ENCODE peak calls at places on chromosomes 16 and 17, in six cellular contexts. One of them, this sample, is unnamed.

GRCh38 chr17:27349540-27350021 is 55.7 kb downstream of the WSB1 start:
- DNase-seq in GM06990: no peak
- DNase-seq in A549: no peak
- DNase-seq in Calu3: no peak
- DNase-seq in effector memory CD4-positive, alpha-beta T cell: no peak
- DNase-seq in astrocyte of the cerebellum: no peak
- DNase-seq in this sample: no peak

GRCh38 chr17:19274893-19275292 is 37.7 kb downstream of the EPN2 start:
- DNase-seq in GM06990: no peak
- DNase-seq in A549: no peak
- DNase-seq in Calu3: no peak
- DNase-seq in effector memory CD4-positive, alpha-beta T cell: no peak
- DNase-seq in astrocyte of the cerebellum: peak
- DNase-seq in this sample: no peak

GRCh38 chr17:18043491-18043890 is 4.3 kb downstream of the GID4 start:
- DNase-seq in GM06990: no peak
- DNase-seq in A549: no peak
- DNase-seq in Calu3: no peak
- DNase-seq in effector memory CD4-positive, alpha-beta T cell: no peak
- DNase-seq in astrocyte of the cerebellum: no peak
- DNase-seq in this sample: peak

GRCh38 chr17:64129515-64129764 is 504 bp downstream of the ERN1 start:
- DNase-seq in GM06990: no peak
- DNase-seq in A549: no peak
- DNase-seq in Calu3: no peak
- DNase-seq in effector memory CD4-positive, alpha-beta T cell: no peak
- DNase-seq in astrocyte of the cerebellum: no peak
- DNase-seq in this sample: no peak

GRCh38 chr16:72474511-72475123 is 302.7 kb upstream of the PMFBP1 start:
- DNase-seq in GM06990: no peak
- DNase-seq in A549: no peak
- DNase-seq in Calu3: peak
- DNase-seq in effector memory CD4-positive, alpha-beta T cell: no peak
- DNase-seq in astrocyte of the cerebellum: peak
- DNase-seq in this sample: no peak

GRCh38 chr17:65584604-65585521 is 23.4 kb upstream of the AXIN2 start:
- DNase-seq in GM06990: no peak
- DNase-seq in A549: no peak
- DNase-seq in Calu3: no peak
- DNase-seq in effector memory CD4-positive, alpha-beta T cell: no peak
- DNase-seq in astrocyte of the cerebellum: no peak
- DNase-seq in this sample: no peak

GRCh38 chr16:27828671-27829070 is 234.8 kb downstream of the GSG1L start:
- DNase-seq in GM06990: no peak
- DNase-seq in A549: no peak
- DNase-seq in Calu3: no peak
- DNase-seq in effector memory CD4-positive, alpha-beta T cell: no peak
- DNase-seq in astrocyte of the cerebellum: no peak
- DNase-seq in this sample: no peak

GRCh38 chr17:3818786-3819185 is 17.8 kb upstream of the ITGAE start:
- DNase-seq in GM06990: no peak
- DNase-seq in A549: no peak
- DNase-seq in Calu3: no peak
- DNase-seq in effector memory CD4-positive, alpha-beta T cell: no peak
- DNase-seq in astrocyte of the cerebellum: no peak
- DNase-seq in this sample: no peak

GRCh38 chr17:49488612-49489011 is 6.5 kb upstream of the NGFR start:
- DNase-seq in GM06990: no peak
- DNase-seq in A549: no peak
- DNase-seq in Calu3: no peak
- DNase-seq in effector memory CD4-positive, alpha-beta T cell: no peak
- DNase-seq in astrocyte of the cerebellum: no peak
- DNase-seq in this sample: no peak

GRCh38 chr16:81817789-81818304 is 38.8 kb downstream of the PLCG2 start:
- DNase-seq in GM06990: peak
- DNase-seq in A549: no peak
- DNase-seq in Calu3: no peak
- DNase-seq in effector memory CD4-positive, alpha-beta T cell: no peak
- DNase-seq in astrocyte of the cerebellum: no peak
- DNase-seq in this sample: no peak

GRCh38 chr16:8956265-8957060 is 7.2 kb downstream of the USP7 start:
- DNase-seq in GM06990: no peak
- DNase-seq in A549: no peak
- DNase-seq in Calu3: no peak
- DNase-seq in effector memory CD4-positive, alpha-beta T cell: no peak
- DNase-seq in astrocyte of the cerebellum: no peak
- DNase-seq in this sample: no peak

GRCh38 chr17:63309021-63309420 is 137.1 kb downstream of the CYB561 start:
- DNase-seq in GM06990: no peak
- DNase-seq in A549: no peak
- DNase-seq in Calu3: no peak
- DNase-seq in effector memory CD4-positive, alpha-beta T cell: no peak
- DNase-seq in astrocyte of the cerebellum: no peak
- DNase-seq in this sample: no peak

GRCh38 chr17:47265983-47266541 is 12.4 kb downstream of the ITGB3 start:
- DNase-seq in GM06990: no peak
- DNase-seq in A549: no peak
- DNase-seq in Calu3: no peak
- DNase-seq in effector memory CD4-positive, alpha-beta T cell: no peak
- DNase-seq in astrocyte of the cerebellum: peak
- DNase-seq in this sample: no peak

GRCh38 chr16:87145181-87146176 is 171.7 kb downstream of the C16orf95 start:
- DNase-seq in GM06990: no peak
- DNase-seq in A549: no peak
- DNase-seq in Calu3: peak
- DNase-seq in effector memory CD4-positive, alpha-beta T cell: no peak
- DNase-seq in astrocyte of the cerebellum: peak
- DNase-seq in this sample: no peak

GRCh38 chr16:15754821-15755534 is 101.8 kb downstream of the MYH11 start:
- DNase-seq in GM06990: no peak
- DNase-seq in A549: no peak
- DNase-seq in Calu3: no peak
- DNase-seq in effector memory CD4-positive, alpha-beta T cell: no peak
- DNase-seq in astrocyte of the cerebellum: no peak
- DNase-seq in this sample: no peak

GRCh38 chr17:57569021-57569420 is 176.1 kb downstream of the CCDC182 start:
- DNase-seq in GM06990: no peak
- DNase-seq in A549: no peak
- DNase-seq in Calu3: no peak
- DNase-seq in effector memory CD4-positive, alpha-beta T cell: no peak
- DNase-seq in astrocyte of the cerebellum: no peak
- DNase-seq in this sample: no peak

GRCh38 chr17:50396261-50397110 is 837 bp downstream of the LRRC59 start:
- DNase-seq in GM06990: peak
- DNase-seq in A549: peak
- DNase-seq in Calu3: peak
- DNase-seq in effector memory CD4-positive, alpha-beta T cell: no peak
- DNase-seq in astrocyte of the cerebellum: peak
- DNase-seq in this sample: peak

GRCh38 chr17:28807925-28808641 is 34.5 kb downstream of the FAM222B start:
- DNase-seq in GM06990: no peak
- DNase-seq in A549: peak
- DNase-seq in Calu3: peak
- DNase-seq in effector memory CD4-positive, alpha-beta T cell: no peak
- DNase-seq in astrocyte of the cerebellum: peak
- DNase-seq in this sample: peak

GRCh38 chr17:7484964-7485377 is 805 bp downstream of the POLR2A start:
- DNase-seq in GM06990: no peak
- DNase-seq in A549: no peak
- DNase-seq in Calu3: no peak
- DNase-seq in effector memory CD4-positive, alpha-beta T cell: no peak
- DNase-seq in astrocyte of the cerebellum: no peak
- DNase-seq in this sample: no peak

GRCh38 chr16:63312343-63312742 is 1276.1 kb upstream of the CDH8 start:
- DNase-seq in GM06990: no peak
- DNase-seq in A549: no peak
- DNase-seq in Calu3: no peak
- DNase-seq in effector memory CD4-positive, alpha-beta T cell: no peak
- DNase-seq in astrocyte of the cerebellum: no peak
- DNase-seq in this sample: no peak

GRCh38 chr16:9092282-9092962 is 978 bp downstream of the HAPSTR1 start:
- DNase-seq in GM06990: peak
- DNase-seq in A549: no peak
- DNase-seq in Calu3: peak
- DNase-seq in effector memory CD4-positive, alpha-beta T cell: peak
- DNase-seq in astrocyte of the cerebellum: no peak
- DNase-seq in this sample: no peak

GRCh38 chr16:6016530-6017184 is 919.1 kb upstream of the EEF2KMT start:
- DNase-seq in GM06990: no peak
- DNase-seq in A549: peak
- DNase-seq in Calu3: peak
- DNase-seq in effector memory CD4-positive, alpha-beta T cell: no peak
- DNase-seq in astrocyte of the cerebellum: peak
- DNase-seq in this sample: peak

GRCh38 chr17:5438716-5439445 is at the start of gene C1QBP:
- DNase-seq in GM06990: peak
- DNase-seq in A549: peak
- DNase-seq in Calu3: peak
- DNase-seq in effector memory CD4-positive, alpha-beta T cell: peak
- DNase-seq in astrocyte of the cerebellum: peak
- DNase-seq in this sample: peak

GRCh38 chr17:57211543-57211942 is 44.8 kb upstream of the MSI2 start:
- DNase-seq in GM06990: no peak
- DNase-seq in A549: peak
- DNase-seq in Calu3: no peak
- DNase-seq in effector memory CD4-positive, alpha-beta T cell: no peak
- DNase-seq in astrocyte of the cerebellum: no peak
- DNase-seq in this sample: no peak

GRCh38 chr16:19844945-19845641 is 39.6 kb downstream of the GPRC5B start:
- DNase-seq in GM06990: no peak
- DNase-seq in A549: peak
- DNase-seq in Calu3: no peak
- DNase-seq in effector memory CD4-positive, alpha-beta T cell: no peak
- DNase-seq in astrocyte of the cerebellum: peak
- DNase-seq in this sample: no peak

GRCh38 chr16:80015566-80015965 is 415.0 kb upstream of the MAF start:
- DNase-seq in GM06990: no peak
- DNase-seq in A549: no peak
- DNase-seq in Calu3: no peak
- DNase-seq in effector memory CD4-positive, alpha-beta T cell: no peak
- DNase-seq in astrocyte of the cerebellum: no peak
- DNase-seq in this sample: no peak

GRCh38 chr17:27339836-27340550 is 46.1 kb downstream of the WSB1 start:
- DNase-seq in GM06990: peak
- DNase-seq in A549: peak
- DNase-seq in Calu3: peak
- DNase-seq in effector memory CD4-positive, alpha-beta T cell: no peak
- DNase-seq in astrocyte of the cerebellum: no peak
- DNase-seq in this sample: no peak

GRCh38 chr17:34178047-34178446 is 77.0 kb upstream of the CCL2 start:
- DNase-seq in GM06990: no peak
- DNase-seq in A549: no peak
- DNase-seq in Calu3: no peak
- DNase-seq in effector memory CD4-positive, alpha-beta T cell: no peak
- DNase-seq in astrocyte of the cerebellum: no peak
- DNase-seq in this sample: no peak

GRCh38 chr17:6756425-6757012 is 673 bp downstream of the XAF1 start:
- DNase-seq in GM06990: peak
- DNase-seq in A549: no peak
- DNase-seq in Calu3: no peak
- DNase-seq in effector memory CD4-positive, alpha-beta T cell: no peak
- DNase-seq in astrocyte of the cerebellum: no peak
- DNase-seq in this sample: no peak